ENCODE peak calls at places on chromosomes 16 and 17, in nine cellular contexts. One of them, this sample, is unnamed.

GRCh38 chr17:77164483-77165030 is 23.8 kb downstream of the SEC14L1 start:
- DNase-seq in KBM-7: peak; percentile 43
- DNase-seq in IMR-90: peak; percentile 53
- DNase-seq in WTC11: no peak
- DNase-seq in T-helper 9 cell: no peak
- DNase-seq in CD4-positive, alpha-beta memory T cell: no peak
- DNase-seq in HAP-1: peak; percentile 64
- DNase-seq in NCI-H524 treated with DMSO at 0.1 percent for 48 hours: no peak
- DNase-seq in left ventricle myocardium superior: no peak
- DNase-seq in this sample: no peak

GRCh38 chr16:88194397-88195020 is 188.2 kb upstream of the ZNF469 start:
- DNase-seq in left ventricle myocardium superior: no peak
- DNase-seq in IMR-90: peak; percentile 22
- DNase-seq in NCI-H524 treated with DMSO at 0.1 percent for 48 hours: no peak
- DNase-seq in WTC11: no peak
- DNase-seq in KBM-7: no peak
- DNase-seq in T-helper 9 cell: no peak
- DNase-seq in CD4-positive, alpha-beta memory T cell: no peak
- DNase-seq in HAP-1: no peak
- DNase-seq in this sample: no peak

GRCh38 chr16:69201787-69202186 is 14.8 kb downstream of the SNTB2 start:
- DNase-seq in NCI-H524 treated with DMSO at 0.1 percent for 48 hours: no peak
- DNase-seq in left ventricle myocardium superior: no peak
- DNase-seq in CD4-positive, alpha-beta memory T cell: no peak
- DNase-seq in IMR-90: peak; percentile 30
- DNase-seq in T-helper 9 cell: no peak
- DNase-seq in WTC11: no peak
- DNase-seq in KBM-7: no peak
- DNase-seq in HAP-1: no peak
- DNase-seq in this sample: no peak

GRCh38 chr16:3780570-3780969 is 63.2 kb upstream of the TRAP1 start:
- DNase-seq in WTC11: no peak
- DNase-seq in HAP-1: no peak
- DNase-seq in IMR-90: peak; percentile 19
- DNase-seq in KBM-7: peak; percentile 61
- DNase-seq in NCI-H524 treated with DMSO at 0.1 percent for 48 hours: no peak
- DNase-seq in CD4-positive, alpha-beta memory T cell: no peak
- DNase-seq in left ventricle myocardium superior: no peak
- DNase-seq in T-helper 9 cell: no peak
- DNase-seq in this sample: peak; percentile 9

GRCh38 chr17:17515921-17516295 is 19.7 kb upstream of the RASD1 start:
- DNase-seq in IMR-90: peak; percentile 68
- DNase-seq in left ventricle myocardium superior: no peak
- DNase-seq in KBM-7: no peak
- DNase-seq in T-helper 9 cell: no peak
- DNase-seq in HAP-1: no peak
- DNase-seq in CD4-positive, alpha-beta memory T cell: no peak
- DNase-seq in NCI-H524 treated with DMSO at 0.1 percent for 48 hours: no peak
- DNase-seq in WTC11: no peak
- DNase-seq in this sample: peak; percentile 83

GRCh38 chr16:72847187-72848044 is 200.5 kb downstream of the ZFHX3 start:
- DNase-seq in WTC11: peak; percentile 55
- DNase-seq in T-helper 9 cell: no peak
- DNase-seq in left ventricle myocardium superior: no peak
- DNase-seq in KBM-7: no peak
- DNase-seq in CD4-positive, alpha-beta memory T cell: no peak
- DNase-seq in IMR-90: peak; percentile 36
- DNase-seq in HAP-1: peak; percentile 56
- DNase-seq in NCI-H524 treated with DMSO at 0.1 percent for 48 hours: no peak
- DNase-seq in this sample: peak; percentile 39

GRCh38 chr17:2406903-2407790 is 6.3 kb upstream of the MNT start:
- DNase-seq in NCI-H524 treated with DMSO at 0.1 percent for 48 hours: no peak
- DNase-seq in left ventricle myocardium superior: no peak
- DNase-seq in HAP-1: no peak
- DNase-seq in CD4-positive, alpha-beta memory T cell: no peak
- DNase-seq in IMR-90: peak; percentile 92
- DNase-seq in WTC11: no peak
- DNase-seq in T-helper 9 cell: no peak
- DNase-seq in KBM-7: no peak
- DNase-seq in this sample: peak; percentile 97

GRCh38 chr17:36602030-36602737 is 801 bp downstream of the MRM1 start:
- DNase-seq in HAP-1: peak; percentile 30
- DNase-seq in T-helper 9 cell: no peak
- DNase-seq in KBM-7: peak; percentile 29
- DNase-seq in IMR-90: peak; percentile 9
- DNase-seq in left ventricle myocardium superior: no peak
- DNase-seq in WTC11: no peak
- DNase-seq in CD4-positive, alpha-beta memory T cell: peak; percentile 8
- DNase-seq in NCI-H524 treated with DMSO at 0.1 percent for 48 hours: no peak
- DNase-seq in this sample: no peak

GRCh38 chr17:7932949-7933348 is 943 bp downstream of the CNTROB start:
- DNase-seq in left ventricle myocardium superior: no peak
- DNase-seq in NCI-H524 treated with DMSO at 0.1 percent for 48 hours: no peak
- DNase-seq in HAP-1: peak; percentile 64
- DNase-seq in IMR-90: peak; percentile 61
- DNase-seq in CD4-positive, alpha-beta memory T cell: no peak
- DNase-seq in WTC11: peak; percentile 26
- DNase-seq in KBM-7: peak; percentile 65
- DNase-seq in T-helper 9 cell: no peak
- DNase-seq in this sample: peak; percentile 80

GRCh38 chr16:61713787-61714186 is 322.5 kb downstream of the CDH8 start:
- DNase-seq in NCI-H524 treated with DMSO at 0.1 percent for 48 hours: no peak
- DNase-seq in WTC11: no peak
- DNase-seq in left ventricle myocardium superior: no peak
- DNase-seq in HAP-1: no peak
- DNase-seq in T-helper 9 cell: no peak
- DNase-seq in CD4-positive, alpha-beta memory T cell: no peak
- DNase-seq in KBM-7: no peak
- DNase-seq in IMR-90: no peak
- DNase-seq in this sample: no peak

GRCh38 chr16:27373312-27373711 is 28.7 kb upstream of the IL21R start:
- DNase-seq in left ventricle myocardium superior: no peak
- DNase-seq in HAP-1: no peak
- DNase-seq in KBM-7: no peak
- DNase-seq in CD4-positive, alpha-beta memory T cell: no peak
- DNase-seq in T-helper 9 cell: no peak
- DNase-seq in NCI-H524 treated with DMSO at 0.1 percent for 48 hours: no peak
- DNase-seq in WTC11: no peak
- DNase-seq in IMR-90: no peak
- DNase-seq in this sample: no peak

GRCh38 chr17:64230551-64231408 is 32.3 kb downstream of the TEX2 start:
- DNase-seq in WTC11: no peak
- DNase-seq in NCI-H524 treated with DMSO at 0.1 percent for 48 hours: no peak
- DNase-seq in T-helper 9 cell: no peak
- DNase-seq in HAP-1: no peak
- DNase-seq in CD4-positive, alpha-beta memory T cell: no peak
- DNase-seq in left ventricle myocardium superior: peak; percentile 38
- DNase-seq in IMR-90: peak; percentile 97
- DNase-seq in KBM-7: no peak
- DNase-seq in this sample: peak; percentile 98

GRCh38 chr16:81652798-81653505 is 126.1 kb upstream of the PLCG2 start:
- DNase-seq in CD4-positive, alpha-beta memory T cell: no peak
- DNase-seq in WTC11: peak; percentile 38
- DNase-seq in KBM-7: no peak
- DNase-seq in left ventricle myocardium superior: no peak
- DNase-seq in IMR-90: no peak
- DNase-seq in NCI-H524 treated with DMSO at 0.1 percent for 48 hours: peak; percentile 88
- DNase-seq in HAP-1: no peak
- DNase-seq in T-helper 9 cell: no peak
- DNase-seq in this sample: no peak

GRCh38 chr17:63928966-63929695 is 3.0 kb downstream of the CD79B start:
- DNase-seq in left ventricle myocardium superior: no peak
- DNase-seq in T-helper 9 cell: no peak
- DNase-seq in WTC11: no peak
- DNase-seq in NCI-H524 treated with DMSO at 0.1 percent for 48 hours: no peak
- DNase-seq in IMR-90: no peak
- DNase-seq in CD4-positive, alpha-beta memory T cell: no peak
- DNase-seq in HAP-1: no peak
- DNase-seq in KBM-7: no peak
- DNase-seq in this sample: no peak

GRCh38 chr16:73000020-73000906 is 47.7 kb downstream of the ZFHX3 start:
- DNase-seq in HAP-1: peak; percentile 87
- DNase-seq in WTC11: no peak
- DNase-seq in T-helper 9 cell: no peak
- DNase-seq in NCI-H524 treated with DMSO at 0.1 percent for 48 hours: no peak
- DNase-seq in KBM-7: no peak
- DNase-seq in CD4-positive, alpha-beta memory T cell: no peak
- DNase-seq in left ventricle myocardium superior: peak; percentile 68
- DNase-seq in IMR-90: no peak
- DNase-seq in this sample: no peak

GRCh38 chr16:84881702-84882521 is 62.1 kb downstream of the CRISPLD2 start:
- DNase-seq in HAP-1: no peak
- DNase-seq in NCI-H524 treated with DMSO at 0.1 percent for 48 hours: no peak
- DNase-seq in KBM-7: no peak
- DNase-seq in left ventricle myocardium superior: no peak
- DNase-seq in CD4-positive, alpha-beta memory T cell: no peak
- DNase-seq in WTC11: no peak
- DNase-seq in IMR-90: peak; percentile 97
- DNase-seq in T-helper 9 cell: no peak
- DNase-seq in this sample: peak; percentile 93

This sample was measured in HFFc6.